ENCODE peak calls at places on chromosomes 3 and 15, in seven cellular contexts. K is cardiac muscle cell, S is mesenchymal stem cell, F is GM06990, C is HepG2, M is IMR-90, V is breast epithelium. H is an unnamed sample.

GRCh38 chr15:25674948-25675347 is 188.2 kb downstream of the ATP10A start:
- DNase-seq in M (no peak), K (no peak), S (no peak), C (no peak), V (peak; percentile 55), F (no peak), H (no peak)

GRCh38 chr3:185397676-185398075 is 34.7 kb downstream of the MAP3K13 start:
- DNase-seq in F (no peak), V (no peak), C (no peak), K (no peak), S (no peak), M (no peak), H (no peak)

GRCh38 chr15:62539236-62539635 is 374.2 kb upstream of the C2CD4B start:
- DNase-seq in K (no peak), V (no peak), C (no peak), S (no peak), M (no peak), F (no peak), H (no peak)

GRCh38 chr3:2657971-2658370 is 452.2 kb downstream of the IL5RA start:
- DNase-seq in V (no peak), S (no peak), M (no peak), C (no peak), K (no peak), F (no peak), H (no peak)

GRCh38 chr15:51267714-51268105 is 70.7 kb downstream of the CYP19A1 start:
- DNase-seq in F (no peak), K (peak; percentile 5), V (no peak), M (no peak), S (no peak), C (no peak), H (no peak)

GRCh38 chr15:65952425-65953053 is 83.2 kb downstream of the RAB11A start:
- DNase-seq in M (peak; percentile 65), V (no peak), K (peak; percentile 81), S (peak; percentile 69), C (peak; percentile 11), F (no peak), H (no peak)

GRCh38 chr15:63291507-63291906 is 14.1 kb downstream of the APH1B start:
- DNase-seq in C (no peak), F (no peak), V (no peak), S (peak; percentile 74), K (peak; percentile 74), M (peak; percentile 90), H (no peak)

GRCh38 chr15:68130851-68131250 is 74.3 kb downstream of the CALML4 start:
- DNase-seq in M (no peak), V (no peak), S (no peak), K (no peak), C (no peak), F (no peak), H (no peak)

GRCh38 chr3:143951351-143951971 is 20.2 kb upstream of the DIPK2A start:
- DNase-seq in S (peak; percentile 62), F (no peak), C (peak; percentile 34), V (no peak), M (peak; percentile 46), K (peak; percentile 72), H (peak; percentile 40)

GRCh38 chr3:21274000-21274671 is 476.9 kb downstream of the ZNF385D start:
- DNase-seq in F (no peak), S (no peak), V (no peak), C (no peak), K (peak; percentile 60), M (peak; percentile 17), H (no peak)

GRCh38 chr15:29141206-29141907 is 128.3 kb downstream of the NSMCE3 start:
- DNase-seq in M (no peak), V (peak; percentile 39), K (no peak), F (no peak), C (no peak), S (no peak), H (no peak)

GRCh38 chr3:38327335-38328009 is 19.1 kb upstream of the XYLB start:
- DNase-seq in F (no peak), M (peak; percentile 56), C (no peak), S (peak; percentile 50), V (no peak), K (peak; percentile 46), H (no peak)

GRCh38 chr15:25690673-25691543 is 172.2 kb downstream of the ATP10A start:
- DNase-seq in K (peak; percentile 54), M (peak; percentile 86), V (peak; percentile 43), C (no peak), F (no peak), S (no peak), H (no peak)

GRCh38 chr3:37579181-37579580 is 282.5 kb upstream of the CTDSPL start:
- DNase-seq in V (no peak), K (no peak), C (no peak), F (no peak), M (no peak), S (no peak), H (no peak)

GRCh38 chr3:10093678-10094077 is 14.4 kb downstream of the FANCD2OS start:
- DNase-seq in K (no peak), V (no peak), F (no peak), C (no peak), M (no peak), S (no peak), H (no peak)

GRCh38 chr3:186976802-186977201 is 46.5 kb downstream of the ST6GAL1 start:
- DNase-seq in C (no peak), K (no peak), F (no peak), S (no peak), M (no peak), V (no peak), H (no peak)

GRCh38 chr3:125202197-125202596 is 10.4 kb downstream of the SLC12A8 start:
- DNase-seq in K (peak; percentile 31), S (no peak), M (peak; percentile 25), C (no peak), F (no peak), V (no peak), H (no peak)

GRCh38 chr15:88401269-88401971 is 65.8 kb downstream of the MRPL46 start:
- DNase-seq in C (no peak), V (no peak), K (no peak), F (no peak), S (no peak), M (no peak), H (no peak)

GRCh38 chr3:44995142-44995770 is 19.2 kb downstream of the EXOSC7 start:
- DNase-seq in C (no peak), S (peak; percentile 64), V (no peak), K (peak; percentile 77), M (peak; percentile 58), F (no peak), H (no peak)

GRCh38 chr3:141212555-141212954 is 19.1 kb upstream of the PXYLP1 start:
- DNase-seq in V (no peak), S (no peak), K (no peak), M (no peak), C (no peak), F (no peak), H (no peak)

GRCh38 chr3:172709776-172710708 is 825 bp downstream of the NCEH1 start:
- DNase-seq in C (no peak), K (peak; percentile 52), M (peak; percentile 41), S (peak; percentile 69), V (peak; percentile 60), F (peak; percentile 7), H (no peak)

GRCh38 chr3:169354774-169355501 is 308.6 kb downstream of the MECOM start:
- DNase-seq in S (no peak), M (no peak), V (no peak), C (no peak), K (no peak), F (no peak), H (no peak)

GRCh38 chr15:91894606-91895005 is 41.1 kb downstream of the SLCO3A1 start:
- DNase-seq in C (no peak), K (no peak), M (peak; percentile 11), V (no peak), F (no peak), S (no peak), H (no peak)

GRCh38 chr3:73508330-73508954 is 116.3 kb downstream of the PDZRN3 start:
- DNase-seq in M (peak; percentile 81), K (peak; percentile 80), S (peak; percentile 73), V (no peak), C (peak; percentile 44), F (no peak), H (peak; percentile 34)

GRCh38 chr3:171402281-171402680 is 57.9 kb downstream of the TNIK start:
- DNase-seq in K (no peak), F (no peak), V (no peak), M (no peak), S (no peak), C (no peak), H (no peak)

GRCh38 chr15:89426500-89426899 is 69.9 kb downstream of the RHCG start:
- DNase-seq in K (no peak), S (no peak), M (no peak), F (no peak), C (no peak), V (no peak), H (no peak)
- H3K27me3 ChIP-seq in K (peaks cover 88% of the 10 kb centered on the region), S (peaks cover 73% of the 10 kb centered on the region), M (peaks cover 37% of the 10 kb centered on the region), F (no peaks in the 10 kb centered on the region), C (peaks cover 8% of the 10 kb centered on the region), V (no peaks in the 10 kb centered on the region), H (peaks cover 3% of the 10 kb centered on the region)

DNA sequence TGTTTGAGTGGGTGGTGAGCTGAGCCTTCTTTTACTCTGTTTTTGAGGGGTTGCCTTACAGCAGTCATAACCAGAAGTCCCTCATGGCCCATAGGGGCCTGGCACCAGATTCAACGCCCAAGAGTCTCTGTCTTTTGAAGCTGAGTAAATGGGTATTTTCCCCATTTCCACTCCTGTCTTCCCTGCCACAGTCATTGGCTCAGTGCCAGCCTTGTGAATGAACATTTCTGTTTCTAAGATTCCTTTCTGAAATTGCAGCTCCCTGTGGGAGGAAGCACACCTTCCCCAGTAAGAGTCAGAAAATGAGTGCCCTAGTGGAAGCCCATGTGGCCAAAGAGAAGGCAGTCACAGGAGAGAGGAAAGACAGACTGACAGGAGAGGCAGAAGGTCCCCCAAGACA is 43.7 kb upstream of the POLR2M start:
- DNase-seq in S (no peak), F (no peak), K (no peak), V (no peak), M (no peak), C (no peak), H (no peak)
- H3K4me3 ChIP-seq in S (no peak overlapping the region), F (no peak overlapping the region), K (no peak overlapping the region), V (no peak overlapping the region), M (no peak overlapping the region), C (no peak overlapping the region), H (no peak overlapping the region)

DNA sequence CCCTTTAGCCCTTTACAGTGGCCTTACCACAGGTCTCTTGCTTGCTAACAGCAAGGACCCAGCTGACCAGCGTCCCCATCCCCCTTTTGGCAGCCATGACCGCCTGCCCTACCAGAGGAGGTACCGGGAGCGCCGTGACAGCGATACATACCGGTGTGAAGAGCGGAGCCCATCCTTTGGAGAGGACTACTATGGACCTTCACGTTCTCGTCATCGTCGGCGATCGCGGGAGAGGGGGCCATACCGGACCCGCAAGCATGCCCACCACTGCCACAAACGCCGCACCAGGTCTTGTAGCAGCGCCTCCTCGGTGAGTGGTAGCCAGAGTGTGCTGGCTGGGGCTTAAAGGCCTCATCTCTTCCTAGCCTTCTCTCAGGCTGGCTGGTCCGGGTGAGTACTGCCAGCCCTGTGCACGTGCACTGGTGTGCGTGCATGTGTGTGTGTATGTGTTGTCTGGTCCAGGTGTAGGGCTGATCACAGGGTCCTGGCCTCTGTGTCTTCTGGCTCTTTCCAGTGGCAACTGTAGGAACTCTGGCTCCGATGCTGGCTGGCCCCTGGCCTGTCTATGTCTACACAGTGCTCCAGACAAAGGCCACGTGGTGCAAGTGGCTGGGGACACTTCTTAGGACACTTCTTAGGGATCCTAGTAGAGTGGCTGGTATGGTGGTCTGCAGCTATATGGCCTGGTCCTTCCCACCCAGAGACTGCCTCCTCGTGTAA is 4.4 kb downstream of the CLK3 start:
- DNase-seq in V (no peak), S (no peak), C (no peak), K (no peak), M (no peak), F (no peak), H (no peak)
- H3K36me3 ChIP-seq in V (peaks cover 10% of the 10 kb centered on the region), S (peaks cover 70% of the 10 kb centered on the region), C (peaks cover 59% of the 10 kb centered on the region), K (peaks cover 56% of the 10 kb centered on the region), M (peaks cover 60% of the 10 kb centered on the region), F (peaks cover 60% of the 10 kb centered on the region), H (peaks cover 65% of the 10 kb centered on the region)

GRCh38 chr3:127820221-127820870 is 2.0 kb downstream of the MGLL start:
- DNase-seq in K (peak; percentile 14), M (peak; percentile 46), C (no peak), V (no peak), F (no peak), S (peak; percentile 63), H (no peak)
- H3K27me3 ChIP-seq in K (peaks cover 54% of the 10 kb centered on the region), M (no peaks in the 10 kb centered on the region), C (peaks cover 41% of the 10 kb centered on the region), V (no peaks in the 10 kb centered on the region), F (no peaks in the 10 kb centered on the region), S (no peaks in the 10 kb centered on the region), H (peaks cover 27% of the 10 kb centered on the region)